ENCODE peak calls at places on chromosomes 2 and 18, in four cellular contexts. One of them, this sample, is unnamed.

GRCh38 chr2:137873860-137874259 is 90.4 kb upstream of the HNMT start:
- DNase-seq in stimulated activated effector memory CD8-positive, alpha-beta T cell treated with anti-CD3 and anti-CD28 coated beads, Interleukin-12 subunit alpha, Interleukin-12 subunit beta, amount 100 ng/mL, for 72 hours: no peak
- DNase-seq in HT-29: no peak
- DNase-seq in NCI-H2227 treated with DMSO at 0.1 percent for 48 hours: no peak
- DNase-seq in this sample: no peak

GRCh38 chr2:38654495-38655381 is 11.2 kb upstream of the GALM start:
- DNase-seq in stimulated activated effector memory CD8-positive, alpha-beta T cell treated with anti-CD3 and anti-CD28 coated beads, Interleukin-12 subunit alpha, Interleukin-12 subunit beta, amount 100 ng/mL, for 72 hours: no peak
- DNase-seq in HT-29: no peak
- DNase-seq in NCI-H2227 treated with DMSO at 0.1 percent for 48 hours: no peak
- DNase-seq in this sample: no peak

GRCh38 chr2:237873382-237873781 is 14.0 kb downstream of the RAMP1 start:
- DNase-seq in stimulated activated effector memory CD8-positive, alpha-beta T cell treated with anti-CD3 and anti-CD28 coated beads, Interleukin-12 subunit alpha, Interleukin-12 subunit beta, amount 100 ng/mL, for 72 hours: no peak
- DNase-seq in HT-29: no peak
- DNase-seq in NCI-H2227 treated with DMSO at 0.1 percent for 48 hours: no peak
- DNase-seq in this sample: no peak

GRCh38 chr2:9692392-9693137 is 61.8 kb upstream of the YWHAQ start:
- DNase-seq in stimulated activated effector memory CD8-positive, alpha-beta T cell treated with anti-CD3 and anti-CD28 coated beads, Interleukin-12 subunit alpha, Interleukin-12 subunit beta, amount 100 ng/mL, for 72 hours: peak
- DNase-seq in HT-29: no peak
- DNase-seq in NCI-H2227 treated with DMSO at 0.1 percent for 48 hours: no peak
- DNase-seq in this sample: peak

GRCh38 chr2:203949228-203949627 is 12.7 kb downstream of the ICOS start:
- DNase-seq in stimulated activated effector memory CD8-positive, alpha-beta T cell treated with anti-CD3 and anti-CD28 coated beads, Interleukin-12 subunit alpha, Interleukin-12 subunit beta, amount 100 ng/mL, for 72 hours: no peak
- DNase-seq in HT-29: no peak
- DNase-seq in NCI-H2227 treated with DMSO at 0.1 percent for 48 hours: no peak
- DNase-seq in this sample: peak

GRCh38 chr2:236965021-236965840 is 120.5 kb upstream of the COPS8 start:
- DNase-seq in stimulated activated effector memory CD8-positive, alpha-beta T cell treated with anti-CD3 and anti-CD28 coated beads, Interleukin-12 subunit alpha, Interleukin-12 subunit beta, amount 100 ng/mL, for 72 hours: no peak
- DNase-seq in HT-29: no peak
- DNase-seq in NCI-H2227 treated with DMSO at 0.1 percent for 48 hours: no peak
- DNase-seq in this sample: no peak

GRCh38 chr18:58446661-58447060 is 182.2 kb downstream of the ALPK2 start:
- DNase-seq in stimulated activated effector memory CD8-positive, alpha-beta T cell treated with anti-CD3 and anti-CD28 coated beads, Interleukin-12 subunit alpha, Interleukin-12 subunit beta, amount 100 ng/mL, for 72 hours: no peak
- DNase-seq in HT-29: no peak
- DNase-seq in NCI-H2227 treated with DMSO at 0.1 percent for 48 hours: no peak
- DNase-seq in this sample: no peak

GRCh38 chr2:109372171-109372568 is 241.6 kb downstream of the SEPTIN10 start:
- DNase-seq in stimulated activated effector memory CD8-positive, alpha-beta T cell treated with anti-CD3 and anti-CD28 coated beads, Interleukin-12 subunit alpha, Interleukin-12 subunit beta, amount 100 ng/mL, for 72 hours: no peak
- DNase-seq in HT-29: no peak
- DNase-seq in NCI-H2227 treated with DMSO at 0.1 percent for 48 hours: no peak
- DNase-seq in this sample: no peak

GRCh38 chr18:70464343-70465114 is 175.7 kb downstream of the SOCS6 start:
- DNase-seq in stimulated activated effector memory CD8-positive, alpha-beta T cell treated with anti-CD3 and anti-CD28 coated beads, Interleukin-12 subunit alpha, Interleukin-12 subunit beta, amount 100 ng/mL, for 72 hours: peak
- DNase-seq in HT-29: peak
- DNase-seq in NCI-H2227 treated with DMSO at 0.1 percent for 48 hours: peak
- DNase-seq in this sample: peak

GRCh38 chr18:79392226-79392625 is 3.5 kb upstream of the NFATC1 start:
- DNase-seq in stimulated activated effector memory CD8-positive, alpha-beta T cell treated with anti-CD3 and anti-CD28 coated beads, Interleukin-12 subunit alpha, Interleukin-12 subunit beta, amount 100 ng/mL, for 72 hours: no peak
- DNase-seq in HT-29: no peak
- DNase-seq in NCI-H2227 treated with DMSO at 0.1 percent for 48 hours: no peak
- DNase-seq in this sample: no peak

GRCh38 chr2:175805442-175806114 is 196.5 kb downstream of the LNPK start:
- DNase-seq in stimulated activated effector memory CD8-positive, alpha-beta T cell treated with anti-CD3 and anti-CD28 coated beads, Interleukin-12 subunit alpha, Interleukin-12 subunit beta, amount 100 ng/mL, for 72 hours: no peak
- DNase-seq in HT-29: peak
- DNase-seq in NCI-H2227 treated with DMSO at 0.1 percent for 48 hours: no peak
- DNase-seq in this sample: peak

GRCh38 chr2:227406177-227407031 is 18.7 kb upstream of the SCYGR1 start:
- DNase-seq in stimulated activated effector memory CD8-positive, alpha-beta T cell treated with anti-CD3 and anti-CD28 coated beads, Interleukin-12 subunit alpha, Interleukin-12 subunit beta, amount 100 ng/mL, for 72 hours: no peak
- DNase-seq in HT-29: peak
- DNase-seq in NCI-H2227 treated with DMSO at 0.1 percent for 48 hours: peak
- DNase-seq in this sample: peak

This sample was measured in cardiac fibroblast.